ENCODE peak calls at places on chromosomes 2 and 18, in nine cellular contexts. One of them, this sample, is unnamed.

GRCh38 chr2:164560181-164560792 is 61.0 kb downstream of the GRB14 start:
- DNase-seq in MM.1S: peak
- DNase-seq in endodermal cell: no peak
- DNase-seq in IMR-90: peak
- DNase-seq in fibroblast of lung: peak
- DNase-seq in heart right ventricle: no peak
- DNase-seq in suprapubic skin: no peak
- DNase-seq in esophagus squamous epithelium: no peak
- DNase-seq in ovary: no peak
- DNase-seq in this sample: peak

GRCh38 chr2:97796465-97797126 is 83.2 kb downstream of the ZAP70 start:
- DNase-seq in MM.1S: no peak
- DNase-seq in endodermal cell: no peak
- DNase-seq in IMR-90: no peak
- DNase-seq in fibroblast of lung: no peak
- DNase-seq in heart right ventricle: no peak
- DNase-seq in suprapubic skin: no peak
- DNase-seq in esophagus squamous epithelium: no peak
- DNase-seq in ovary: no peak
- DNase-seq in this sample: no peak

GRCh38 chr2:211085056-211085680 is 528.8 kb downstream of the CPS1 start:
- DNase-seq in MM.1S: peak
- DNase-seq in endodermal cell: peak
- DNase-seq in IMR-90: peak
- DNase-seq in fibroblast of lung: peak
- DNase-seq in heart right ventricle: no peak
- DNase-seq in suprapubic skin: no peak
- DNase-seq in esophagus squamous epithelium: no peak
- DNase-seq in ovary: no peak
- DNase-seq in this sample: no peak

GRCh38 chr2:15115786-15116185 is 445.3 kb downstream of the NBAS start:
- DNase-seq in MM.1S: no peak
- DNase-seq in endodermal cell: no peak
- DNase-seq in IMR-90: no peak
- DNase-seq in fibroblast of lung: no peak
- DNase-seq in heart right ventricle: no peak
- DNase-seq in suprapubic skin: no peak
- DNase-seq in esophagus squamous epithelium: no peak
- DNase-seq in ovary: no peak
- DNase-seq in this sample: no peak

GRCh38 chr2:210189452-210190143 is 18.4 kb upstream of the KANSL1L start:
- DNase-seq in MM.1S: no peak
- DNase-seq in endodermal cell: no peak
- DNase-seq in IMR-90: no peak
- DNase-seq in fibroblast of lung: no peak
- DNase-seq in heart right ventricle: no peak
- DNase-seq in suprapubic skin: no peak
- DNase-seq in esophagus squamous epithelium: no peak
- DNase-seq in ovary: no peak
- DNase-seq in this sample: no peak

GRCh38 chr18:34866310-34866709 is 156.2 kb downstream of the DTNA start:
- DNase-seq in MM.1S: no peak
- DNase-seq in endodermal cell: no peak
- DNase-seq in IMR-90: no peak
- DNase-seq in fibroblast of lung: no peak
- DNase-seq in heart right ventricle: no peak
- DNase-seq in suprapubic skin: no peak
- DNase-seq in esophagus squamous epithelium: no peak
- DNase-seq in ovary: no peak
- DNase-seq in this sample: no peak

GRCh38 chr2:183224933-183225332 is 100.7 kb downstream of the NUP35 start:
- DNase-seq in MM.1S: no peak
- DNase-seq in endodermal cell: no peak
- DNase-seq in IMR-90: peak
- DNase-seq in fibroblast of lung: peak
- DNase-seq in heart right ventricle: no peak
- DNase-seq in suprapubic skin: no peak
- DNase-seq in esophagus squamous epithelium: no peak
- DNase-seq in ovary: no peak
- DNase-seq in this sample: no peak

GRCh38 chr2:40451926-40452605 is at the start of gene SLC8A1:
- DNase-seq in MM.1S: peak
- DNase-seq in endodermal cell: peak
- DNase-seq in IMR-90: peak
- DNase-seq in fibroblast of lung: peak
- DNase-seq in heart right ventricle: peak
- DNase-seq in suprapubic skin: no peak
- DNase-seq in esophagus squamous epithelium: no peak
- DNase-seq in ovary: peak
- DNase-seq in this sample: no peak

GRCh38 chr2:10835052-10835970 is 22.7 kb upstream of the PDIA6 start:
- DNase-seq in MM.1S: peak
- DNase-seq in endodermal cell: peak
- DNase-seq in IMR-90: peak
- DNase-seq in fibroblast of lung: no peak
- DNase-seq in heart right ventricle: peak
- DNase-seq in suprapubic skin: no peak
- DNase-seq in esophagus squamous epithelium: no peak
- DNase-seq in ovary: peak
- DNase-seq in this sample: no peak

GRCh38 chr2:42141687-42142475 is 27.3 kb upstream of the EML4 start:
- DNase-seq in MM.1S: no peak
- DNase-seq in endodermal cell: peak
- DNase-seq in IMR-90: peak
- DNase-seq in fibroblast of lung: peak
- DNase-seq in heart right ventricle: peak
- DNase-seq in suprapubic skin: peak
- DNase-seq in esophagus squamous epithelium: no peak
- DNase-seq in ovary: peak
- DNase-seq in this sample: peak

GRCh38 chr2:202717598-202718310 is 83.0 kb downstream of the FAM117B start:
- DNase-seq in MM.1S: peak
- DNase-seq in endodermal cell: no peak
- DNase-seq in IMR-90: no peak
- DNase-seq in fibroblast of lung: no peak
- DNase-seq in heart right ventricle: no peak
- DNase-seq in suprapubic skin: no peak
- DNase-seq in esophagus squamous epithelium: no peak
- DNase-seq in ovary: no peak
- DNase-seq in this sample: no peak

GRCh38 chr2:232593931-232594330 is 39.5 kb upstream of the EFHD1 start:
- DNase-seq in MM.1S: no peak
- DNase-seq in endodermal cell: no peak
- DNase-seq in IMR-90: no peak
- DNase-seq in fibroblast of lung: no peak
- DNase-seq in heart right ventricle: no peak
- DNase-seq in suprapubic skin: no peak
- DNase-seq in esophagus squamous epithelium: no peak
- DNase-seq in ovary: no peak
- DNase-seq in this sample: no peak

GRCh38 chr18:74152270-74152669 is 3.9 kb downstream of the TIMM21 start:
- DNase-seq in MM.1S: no peak
- DNase-seq in endodermal cell: no peak
- DNase-seq in IMR-90: no peak
- DNase-seq in fibroblast of lung: no peak
- DNase-seq in heart right ventricle: no peak
- DNase-seq in suprapubic skin: no peak
- DNase-seq in esophagus squamous epithelium: no peak
- DNase-seq in ovary: no peak
- DNase-seq in this sample: no peak

GRCh38 chr18:24057804-24058203 is 43.2 kb downstream of the TTC39C start:
- DNase-seq in MM.1S: no peak
- DNase-seq in endodermal cell: no peak
- DNase-seq in IMR-90: no peak
- DNase-seq in fibroblast of lung: no peak
- DNase-seq in heart right ventricle: no peak
- DNase-seq in suprapubic skin: no peak
- DNase-seq in esophagus squamous epithelium: no peak
- DNase-seq in ovary: no peak
- DNase-seq in this sample: no peak

GRCh38 chr2:235659767-235660322 is 166.0 kb downstream of the AGAP1 start:
- DNase-seq in MM.1S: no peak
- DNase-seq in endodermal cell: no peak
- DNase-seq in IMR-90: peak
- DNase-seq in fibroblast of lung: peak
- DNase-seq in heart right ventricle: no peak
- DNase-seq in suprapubic skin: peak
- DNase-seq in esophagus squamous epithelium: no peak
- DNase-seq in ovary: peak
- DNase-seq in this sample: peak

GRCh38 chr2:63060079-63060482 is 9.5 kb downstream of the OTX1 start:
- DNase-seq in MM.1S: no peak
- DNase-seq in endodermal cell: no peak
- DNase-seq in IMR-90: no peak
- DNase-seq in fibroblast of lung: peak
- DNase-seq in heart right ventricle: no peak
- DNase-seq in suprapubic skin: no peak
- DNase-seq in esophagus squamous epithelium: no peak
- DNase-seq in ovary: no peak
- DNase-seq in this sample: no peak

DNA sequence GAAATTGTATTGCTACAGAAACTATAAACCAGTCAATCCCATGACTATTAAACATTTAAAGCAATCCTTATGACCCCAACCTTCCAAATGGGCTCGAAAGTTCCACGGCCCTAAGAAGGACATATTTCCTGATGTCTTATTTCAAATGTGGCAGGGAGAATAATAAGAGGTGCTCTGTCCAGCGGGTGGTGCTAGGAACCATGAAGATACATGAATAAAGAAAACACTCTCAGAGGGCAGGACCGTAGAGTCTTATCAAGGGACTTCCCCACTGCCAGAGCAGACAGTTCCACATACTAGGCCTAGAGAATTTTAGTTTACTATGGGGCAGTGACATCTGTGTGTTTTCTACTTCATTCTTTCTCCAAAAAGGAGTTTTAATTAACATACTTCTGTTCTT is 187.1 kb upstream of the PIK3C3 start:
- DNase-seq in MM.1S: no peak
- DNase-seq in endodermal cell: peak
- DNase-seq in IMR-90: peak
- DNase-seq in fibroblast of lung: peak
- DNase-seq in heart right ventricle: no peak
- DNase-seq in suprapubic skin: no peak
- DNase-seq in esophagus squamous epithelium: no peak
- DNase-seq in ovary: no peak
- DNase-seq in this sample: peak
- TF ChIP-seq CTCF in MM.1S: no peak
- TF ChIP-seq CTCF in endodermal cell: peak
- TF ChIP-seq CTCF in IMR-90: peak
- TF ChIP-seq CTCF in fibroblast of lung: no peak
- TF ChIP-seq CTCF in heart right ventricle: no peak
- TF ChIP-seq CTCF in suprapubic skin: no peak
- TF ChIP-seq CTCF in esophagus squamous epithelium: no peak
- TF ChIP-seq CTCF in ovary: no peak
- TF ChIP-seq CTCF in this sample: peak

DNA sequence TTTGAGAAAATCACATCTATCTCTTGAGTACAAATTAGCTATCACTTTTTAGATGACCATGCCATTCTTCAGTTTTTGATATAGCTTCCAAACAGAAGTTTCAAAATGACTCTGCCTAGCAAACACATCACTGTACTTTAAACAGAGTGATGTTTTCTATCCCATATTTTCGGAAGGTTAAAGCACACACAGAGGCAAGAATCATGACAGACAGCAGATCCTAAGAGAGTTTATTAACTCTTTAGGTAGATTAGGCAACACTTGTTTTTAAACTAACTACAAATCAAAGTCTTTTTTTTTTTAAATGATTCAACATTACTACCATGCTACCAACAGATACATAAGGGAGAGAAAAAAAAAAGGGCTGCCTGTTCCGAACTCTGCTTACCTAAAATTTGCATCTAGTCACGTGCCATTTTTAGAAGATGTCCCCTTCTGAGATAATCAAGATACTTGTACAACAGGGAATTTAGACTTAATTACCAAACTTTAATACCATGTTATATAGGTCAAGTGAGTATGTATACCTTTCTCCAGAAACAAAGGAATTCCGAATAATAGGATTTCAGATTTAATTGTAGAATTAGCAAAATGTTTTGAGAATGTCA is 2.7 kb downstream of the RBMS1 start:
- DNase-seq in MM.1S: no peak
- DNase-seq in endodermal cell: no peak
- DNase-seq in IMR-90: no peak
- DNase-seq in fibroblast of lung: peak
- DNase-seq in heart right ventricle: no peak
- DNase-seq in suprapubic skin: no peak
- DNase-seq in esophagus squamous epithelium: no peak
- DNase-seq in ovary: no peak
- DNase-seq in this sample: no peak
- H3K4me3 ChIP-seq in MM.1S: no peak
- H3K4me3 ChIP-seq in endodermal cell: peak
- H3K4me3 ChIP-seq in IMR-90: peak
- H3K4me3 ChIP-seq in fibroblast of lung: peak
- H3K4me3 ChIP-seq in heart right ventricle: peak
- H3K4me3 ChIP-seq in suprapubic skin: peak
- H3K4me3 ChIP-seq in esophagus squamous epithelium: peak
- H3K4me3 ChIP-seq in ovary: peak
- H3K4me3 ChIP-seq in this sample: peak

DNA sequence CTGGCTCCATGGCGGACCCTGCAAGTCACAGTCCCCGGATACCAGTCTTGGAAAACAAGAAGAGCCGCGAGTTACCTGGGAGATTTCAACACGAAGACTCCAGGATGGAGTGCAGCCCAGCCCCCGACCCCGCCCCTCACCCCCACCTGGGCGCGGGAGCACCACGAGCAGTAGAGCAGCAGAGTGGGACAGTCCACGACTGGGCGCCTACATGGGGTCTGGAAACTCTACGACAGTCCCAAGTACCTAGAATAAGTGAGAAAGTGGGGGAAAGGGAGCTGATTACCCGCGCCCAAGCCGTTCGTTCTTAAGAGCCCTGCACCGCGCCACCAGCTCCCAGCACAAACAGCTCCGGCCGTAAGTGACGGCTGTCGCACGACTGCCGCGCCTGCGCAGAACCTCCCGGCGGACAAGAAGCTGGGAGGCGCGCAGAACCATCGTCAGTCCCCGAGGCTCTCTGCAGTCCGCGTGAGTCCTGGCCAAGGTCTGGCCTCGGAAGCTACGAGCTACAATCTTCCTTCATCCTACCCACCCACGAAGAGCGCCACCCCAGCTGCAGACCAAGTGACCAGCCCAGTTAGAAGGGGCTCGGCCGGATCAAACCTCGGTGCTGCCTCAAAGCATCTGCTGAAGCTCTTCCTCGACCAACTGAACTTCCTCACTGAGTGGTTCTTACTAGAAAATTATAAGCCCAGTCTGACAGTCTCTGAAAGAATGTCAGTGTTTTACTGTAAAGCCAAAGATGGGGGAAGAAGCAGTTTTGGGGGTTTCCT is at the start of gene DPY30:
- DNase-seq in MM.1S: peak
- DNase-seq in endodermal cell: peak
- DNase-seq in IMR-90: peak
- DNase-seq in fibroblast of lung: peak
- DNase-seq in heart right ventricle: peak
- DNase-seq in suprapubic skin: peak
- DNase-seq in esophagus squamous epithelium: peak
- DNase-seq in ovary: peak
- DNase-seq in this sample: peak
- TF ChIP-seq CTCF in MM.1S: no peak
- TF ChIP-seq CTCF in endodermal cell: no peak
- TF ChIP-seq CTCF in IMR-90: no peak
- TF ChIP-seq CTCF in fibroblast of lung: no peak
- TF ChIP-seq CTCF in heart right ventricle: no peak
- TF ChIP-seq CTCF in suprapubic skin: no peak
- TF ChIP-seq CTCF in esophagus squamous epithelium: no peak
- TF ChIP-seq CTCF in ovary: no peak
- TF ChIP-seq CTCF in this sample: no peak

GRCh38 chr2:66440011-66440542 is 5.2 kb downstream of the MEIS1 start:
- DNase-seq in MM.1S: peak
- DNase-seq in endodermal cell: peak
- DNase-seq in IMR-90: no peak
- DNase-seq in fibroblast of lung: peak
- DNase-seq in heart right ventricle: peak
- DNase-seq in suprapubic skin: no peak
- DNase-seq in esophagus squamous epithelium: no peak
- DNase-seq in ovary: peak
- DNase-seq in this sample: no peak
- H3K4me3 ChIP-seq in MM.1S: peak
- H3K4me3 ChIP-seq in endodermal cell: peak
- H3K4me3 ChIP-seq in IMR-90: peak
- H3K4me3 ChIP-seq in fibroblast of lung: peak
- H3K4me3 ChIP-seq in heart right ventricle: peak
- H3K4me3 ChIP-seq in suprapubic skin: peak
- H3K4me3 ChIP-seq in esophagus squamous epithelium: peak
- H3K4me3 ChIP-seq in ovary: peak
- H3K4me3 ChIP-seq in this sample: peak